ENCODE peak calls at places on chromosome 19, in six cellular contexts. Q is fibroblast of lung; H is cardiac muscle cell; W is transverse colon; G is naive thymus-derived CD4-positive, alpha-beta T cell; S is lower lobe of right lung. K is an unnamed sample. For H3K27me3 and H3K4me1, the result is how much of the 10 kb centered on the place peaks cover.

GRCh38 chr19:55553217-55554182 is 8.2 kb upstream of the SBK3 start:
- DNase-seq in Q (peak), H (no peak), W (no peak), G (no peak), S (no peak), K (no peak)

GRCh38 chr19:4376245-4376990 is 23.9 kb downstream of the SH3GL1 start:
- DNase-seq in Q (no peak), H (no peak), W (no peak), G (no peak), S (no peak), K (no peak)

GRCh38 chr19:31145909-31146453 is 203.3 kb downstream of the TSHZ3 start:
- DNase-seq in Q (no peak), H (no peak), W (no peak), G (no peak), S (no peak), K (no peak)

GRCh38 chr19:48813123-48813911 is 2.5 kb upstream of the BCAT2 start:
- DNase-seq in Q (no peak), H (no peak), W (no peak), G (no peak), S (no peak), K (no peak)

GRCh38 chr19:16338470-16339360 is 14.1 kb downstream of the KLF2 start:
- DNase-seq in Q (peak), H (peak), W (peak), G (no peak), S (peak), K (no peak)

GRCh38 chr19:37251308-37252229 is 33.6 kb downstream of the ZNF383 start:
- DNase-seq in Q (peak), H (peak), W (peak), G (no peak), S (peak), K (peak)

GRCh38 chr19:42284641-42285341 is 15.7 kb downstream of the CIC start:
- DNase-seq in Q (no peak), H (no peak), W (no peak), G (peak), S (no peak), K (no peak)

GRCh38 chr19:58581227-58582141 is 8.3 kb upstream of the MZF1 start:
- DNase-seq in Q (peak), H (peak), W (peak), G (peak), S (peak), K (peak)

GRCh38 chr19:45814851-45815481 is at the start of gene RSPH6A:
- DNase-seq in Q (no peak), H (no peak), W (no peak), G (no peak), S (peak), K (no peak)

GRCh38 chr19:9673912-9674668 is 810 bp downstream of the ZNF562 start:
- DNase-seq in Q (peak), H (no peak), W (no peak), G (peak), S (no peak), K (no peak)

GRCh38 chr19:2813235-2814160 is 6.2 kb upstream of the ZNF554 start:
- DNase-seq in Q (no peak), H (no peak), W (no peak), G (no peak), S (no peak), K (no peak)

GRCh38 chr19:5711025-5711424 is 8.9 kb downstream of the LONP1 start:
- DNase-seq in Q (no peak), H (no peak), W (no peak), G (no peak), S (no peak), K (no peak)

GRCh38 chr19:44779150-44779549 is 1.5 kb downstream of the CBLC start:
- DNase-seq in Q (no peak), H (no peak), W (no peak), G (no peak), S (no peak), K (no peak)

GRCh38 chr19:43524922-43525835 is 1.8 kb downstream of the ETHE1 start:
- DNase-seq in Q (peak), H (peak), W (peak), G (peak), S (peak), K (peak)

GRCh38 chr19:3603121-3603841 is 3.4 kb downstream of the TBXA2R start:
- DNase-seq in Q (no peak), H (no peak), W (no peak), G (no peak), S (no peak), K (no peak)

GRCh38 chr19:7704280-7705060 is 2.5 kb upstream of the FCER2 start:
- DNase-seq in Q (no peak), H (no peak), W (no peak), G (no peak), S (no peak), K (no peak)

GRCh38 chr19:7132054-7132453 is 62.6 kb downstream of the ZNF557 start:
- DNase-seq in Q (no peak), H (no peak), W (no peak), G (no peak), S (no peak), K (no peak)

GRCh38 chr19:11168568-11168967 is 13.0 kb upstream of the SPC24 start:
- DNase-seq in Q (peak), H (peak), W (no peak), G (no peak), S (no peak), K (no peak)

GRCh38 chr19:8487137-8487851 is 15.1 kb downstream of the PRAM1 start:
- DNase-seq in Q (no peak), H (no peak), W (peak), G (peak), S (peak), K (no peak)

GRCh38 chr19:3054972-3055740 is 7.1 kb downstream of the TLE5 start:
- DNase-seq in Q (peak), H (no peak), W (no peak), G (no peak), S (no peak), K (no peak)

GRCh38 chr19:44722131-44723121 is 23.5 kb downstream of the CEACAM16 start:
- DNase-seq in Q (no peak), H (no peak), W (no peak), G (no peak), S (no peak), K (no peak)

GRCh38 chr19:14519860-14520407 is 1.7 kb upstream of the DNAJB1 start:
- DNase-seq in Q (peak), H (peak), W (no peak), G (no peak), S (no peak), K (no peak)

GRCh38 chr19:11931051-11931450 is 6.1 kb downstream of the ZNF700 start:
- DNase-seq in Q (no peak), H (no peak), W (peak), G (no peak), S (no peak), K (no peak)

GRCh38 chr19:38385057-38385803 is 2.6 kb downstream of the GGN start:
- DNase-seq in Q (no peak), H (no peak), W (no peak), G (no peak), S (no peak), K (no peak)

GRCh38 chr19:51351266-51351990 is 9.5 kb upstream of the VSIG10L start:
- DNase-seq in Q (no peak), H (no peak), W (no peak), G (no peak), S (no peak), K (no peak)

GRCh38 chr19:39080431-39080830 is 3.7 kb upstream of the ACP7 start:
- DNase-seq in Q (no peak), H (no peak), W (no peak), G (no peak), S (no peak), K (no peak)

GRCh38 chr19:55206664-55207500 is 2.4 kb downstream of the PTPRH start:
- DNase-seq in Q (peak), H (peak), W (peak), G (no peak), S (peak), K (peak)

GRCh38 chr19:5697022-5697889 is 7.2 kb downstream of the RPL36 start:
- DNase-seq in Q (no peak), H (no peak), W (no peak), G (no peak), S (no peak), K (no peak)

GRCh38 chr19:22595918-22596341 is 38.2 kb upstream of the ZNF492 start:
- DNase-seq in Q (no peak), H (no peak), W (no peak), G (no peak), S (no peak), K (peak)

GRCh38 chr19:8494158-8494557 is 8.3 kb downstream of the PRAM1 start:
- DNase-seq in Q (no peak), H (peak), W (no peak), G (no peak), S (no peak), K (no peak)

GRCh38 chr19:43674630-43674982 is 4.6 kb upstream of the PLAUR start:
- DNase-seq in Q (peak), H (peak), W (no peak), G (no peak), S (no peak), K (no peak)

DNA sequence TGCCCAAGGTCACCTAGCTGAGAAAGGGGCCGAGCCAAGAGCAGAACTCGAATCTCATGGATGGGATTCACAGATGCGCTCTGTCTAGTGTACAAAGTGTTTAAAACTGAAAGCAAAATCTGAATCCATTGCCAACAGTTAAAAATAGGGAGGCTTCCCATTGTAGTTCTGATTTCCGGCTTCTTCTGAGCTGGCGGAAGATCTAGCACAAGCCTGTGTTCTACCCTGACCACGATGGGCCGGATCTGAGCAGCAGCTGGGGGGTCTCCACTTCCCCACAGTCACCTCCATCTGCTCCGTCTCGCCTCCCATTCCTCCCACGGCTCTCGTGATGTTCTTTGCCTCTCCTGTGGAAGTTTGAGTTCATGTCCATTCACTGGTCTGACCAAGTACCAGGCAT is 2.4 kb downstream of the CACNG8 start:
- DNase-seq in Q (no peak), H (peak), W (no peak), G (no peak), S (no peak), K (no peak)
- H3K27me3 ChIP-seq in Q (under half), H (under half), W (half or more), G (under half), S (under half), K (half or more)

DNA sequence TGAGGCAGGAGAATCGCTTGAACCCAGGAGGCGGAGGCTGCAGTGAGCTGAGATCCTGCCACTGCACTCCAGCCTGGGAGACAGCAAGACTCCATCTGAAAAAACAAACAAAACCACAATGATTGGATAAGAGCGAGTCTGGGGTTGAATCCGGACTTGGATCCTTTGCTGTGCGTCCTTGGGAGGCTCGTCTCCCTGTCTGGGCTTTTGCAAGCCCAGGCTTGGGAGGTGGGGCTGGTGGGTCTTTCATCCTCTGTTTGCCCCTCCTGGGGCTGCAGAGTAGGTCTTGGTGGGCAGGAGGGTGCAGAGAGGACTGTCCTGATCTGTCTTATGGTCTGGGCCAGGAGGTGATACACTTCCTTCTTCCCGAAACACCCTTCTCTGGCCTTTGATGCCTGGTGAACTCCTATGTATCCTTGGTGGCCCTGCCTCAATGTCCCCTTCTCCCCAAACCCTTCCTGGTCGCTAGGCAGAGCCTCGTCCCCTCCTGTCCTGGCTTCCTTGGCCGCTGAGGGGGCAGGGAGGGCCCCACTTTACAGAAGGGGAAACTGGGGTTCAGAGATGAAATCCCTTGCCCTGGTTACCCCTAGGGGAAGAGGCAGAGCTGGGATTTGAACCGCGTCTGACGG is 16.8 kb downstream of the PALM start:
- DNase-seq in Q (no peak), H (no peak), W (no peak), G (no peak), S (no peak), K (no peak)
- H3K4me1 ChIP-seq in Q (under half), H (under half), W (under half), G (under half), S (under half), K (under half)

GRCh38 chr19:50314724-50315700 is 14.2 kb downstream of the KCNC3 start:
- DNase-seq in Q (no peak), H (no peak), W (no peak), G (no peak), S (no peak), K (no peak)
- H3K27me3 ChIP-seq in Q (under half), H (under half), W (half or more), G (under half), S (under half), K (half or more)

GRCh38 chr19:20273376-20273775 is 106.4 kb downstream of the ZNF486 start:
- DNase-seq in Q (no peak), H (no peak), W (no peak), G (no peak), S (no peak), K (no peak)
- H3K4me1 ChIP-seq in Q (under half), H (under half), W (under half), G (under half), S (under half), K (under half)

DNA sequence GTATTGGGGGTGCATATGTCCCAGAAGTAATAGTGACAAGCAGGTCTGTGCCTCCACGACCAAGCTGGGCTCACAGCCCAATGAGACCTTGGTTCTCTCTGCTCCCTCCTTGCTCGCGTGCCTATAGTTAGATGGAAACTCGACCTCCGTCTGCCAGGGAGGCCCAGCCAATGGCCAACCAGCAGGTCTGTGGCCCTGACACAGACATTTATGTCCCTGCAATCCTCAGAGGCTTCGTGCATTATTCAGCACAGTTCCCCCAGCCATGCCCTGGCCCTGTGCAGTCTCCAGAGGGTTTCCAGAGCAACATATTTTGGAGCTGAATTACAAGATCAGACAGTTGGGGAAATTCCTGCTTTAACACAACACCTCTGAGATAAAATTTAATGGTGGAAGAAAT is 105.1 kb downstream of the UQCRFS1 start:
- DNase-seq in Q (no peak), H (no peak), W (no peak), G (no peak), S (no peak), K (no peak)
- H3K27me3 ChIP-seq in Q (under half), H (under half), W (under half), G (under half), S (under half), K (under half)

GRCh38 chr19:18357442-18358264 is 17.3 kb downstream of the PGPEP1 start:
- DNase-seq in Q (no peak), H (no peak), W (no peak), G (no peak), S (no peak), K (no peak)
- H3K4me1 ChIP-seq in Q (under half), H (under half), W (under half), G (under half), S (under half), K (under half)

DNA sequence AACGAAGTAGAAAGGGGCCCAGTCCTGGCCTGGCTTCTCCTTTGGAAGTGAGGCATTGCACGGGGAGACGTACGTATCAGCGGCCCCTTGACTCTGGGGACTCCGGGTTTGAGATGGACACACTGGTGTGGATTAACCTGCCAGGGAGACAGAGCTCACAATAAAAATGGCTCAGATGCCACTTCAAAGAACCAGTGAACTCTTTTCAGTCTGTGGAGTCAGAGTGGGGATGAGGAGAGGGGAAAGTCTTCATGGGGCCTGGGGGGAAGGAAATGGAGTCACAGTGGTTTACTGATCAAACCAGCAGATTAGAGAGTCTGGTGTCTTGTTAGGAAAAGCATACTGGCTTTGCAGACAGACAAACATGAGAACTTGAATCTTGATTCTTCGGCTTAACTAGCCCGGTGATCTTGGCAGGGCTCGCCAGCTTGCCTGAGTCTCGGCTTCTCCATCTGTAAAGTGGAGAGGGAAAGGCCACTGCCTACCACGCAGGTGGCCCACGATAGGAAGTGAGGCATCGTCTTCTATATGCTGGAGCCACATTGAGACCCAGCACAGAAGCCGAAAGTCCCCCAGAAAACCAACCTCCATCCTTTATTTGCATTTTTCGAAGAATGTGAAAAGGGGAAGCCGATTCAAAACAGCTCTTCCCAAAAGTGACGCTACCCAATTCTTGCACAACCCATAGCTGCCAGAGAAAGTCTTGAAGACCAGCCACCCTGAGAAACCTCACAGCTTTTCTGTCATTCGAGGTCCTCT is at the start of gene FFAR1:
- DNase-seq in Q (no peak), H (no peak), W (peak), G (peak), S (peak), K (no peak)
- H3K27me3 ChIP-seq in Q (under half), H (under half), W (under half), G (under half), S (under half), K (under half)

K was measured in heart right ventricle.